ENCODE peak calls at places on chromosomes 13 and 19, in seven cellular contexts. T is IMR-90, E is neuronal stem cell, R is H1, F is mesenchymal stem cell, A is mesendoderm, X is trophoblast cell. J is an unnamed sample.

GRCh38 chr13:100707818-100708740 is 33.5 kb upstream of the TMTC4 start:
- DNase-seq in T (no peak), E (no peak), R (no peak), F (no peak), A (no peak), X (no peak), J (no peak)

GRCh38 chr19:10408511-10409291 is 5.4 kb upstream of the CDC37 start:
- DNase-seq in T (no peak), E (no peak), R (no peak), F (no peak), A (no peak), X (no peak), J (no peak)

GRCh38 chr13:93425411-93425810 is 198.8 kb downstream of the GPC6 start:
- DNase-seq in T (no peak), E (no peak), R (no peak), F (no peak), A (no peak), X (no peak), J (no peak)

GRCh38 chr13:45827318-45827717 is 24.2 kb downstream of the SIAH3 start:
- DNase-seq in T (no peak), E (no peak), R (peak), F (no peak), A (no peak), X (no peak), J (no peak)

GRCh38 chr19:49862411-49863253 is 4.7 kb downstream of the PNKP start:
- DNase-seq in T (no peak), E (no peak), R (peak), F (peak), A (peak), X (no peak), J (peak)

GRCh38 chr19:19488041-19488874 is 27.1 kb downstream of the TSSK6 start:
- DNase-seq in T (no peak), E (no peak), R (no peak), F (no peak), A (peak), X (peak), J (no peak)

GRCh38 chr13:76009491-76009890 is 373.4 kb downstream of the LMO7 start:
- DNase-seq in T (peak), E (no peak), R (no peak), F (peak), A (no peak), X (no peak), J (no peak)

GRCh38 chr13:34678154-34678553 is 263.9 kb upstream of the NBEA start:
- DNase-seq in T (no peak), E (no peak), R (no peak), F (peak), A (no peak), X (peak), J (no peak)

GRCh38 chr13:76856141-76856571 is 30.0 kb downstream of the KCTD12 start:
- DNase-seq in T (peak), E (no peak), R (no peak), F (peak), A (no peak), X (peak), J (no peak)

GRCh38 chr19:13981988-13982501 is 24.1 kb downstream of the RFX1 start:
- DNase-seq in T (no peak), E (no peak), R (no peak), F (no peak), A (no peak), X (peak), J (no peak)

GRCh38 chr13:20492641-20493040 is 33.0 kb downstream of the CRYL1 start:
- DNase-seq in T (peak), E (no peak), R (peak), F (peak), A (peak), X (peak), J (peak)

GRCh38 chr19:48492925-48493717 is 18.5 kb downstream of the LMTK3 start:
- DNase-seq in T (peak), E (peak), R (peak), F (peak), A (peak), X (peak), J (peak)
- H3K9ac ChIP-seq in T (peak), E (peak), R (peak), F (peak), A (peak), X (peak), J (peak)

GRCh38 chr19:1295169-1296012 is 9.7 kb downstream of the EFNA2 start:
- DNase-seq in T (no peak), E (no peak), R (peak), F (peak), A (no peak), X (no peak), J (peak)
- H3K18ac ChIP-seq in T (no peak), E (peak), R (no peak), F (peak), A (no peak), X (no peak), J (no peak)

DNA sequence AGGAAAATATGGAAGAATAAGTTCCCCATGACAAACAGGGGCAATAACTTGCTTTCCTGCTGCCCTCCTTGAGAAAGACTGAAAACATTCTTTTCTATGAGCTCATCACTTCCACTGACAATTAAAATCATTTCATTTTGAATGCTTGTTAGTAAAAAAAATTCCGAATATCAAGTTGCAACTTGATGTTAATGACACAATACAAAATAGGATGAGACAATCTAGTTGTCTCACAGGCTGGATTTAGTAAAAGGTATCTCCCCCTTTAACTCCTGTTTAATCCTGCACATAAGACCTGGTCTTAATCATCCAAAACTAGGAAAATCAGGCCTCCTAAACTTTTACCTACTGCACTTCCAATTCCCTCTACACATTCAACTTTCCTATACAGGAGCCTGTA is 24.7 kb downstream of the IRS2 start:
- DNase-seq in T (no peak), E (no peak), R (no peak), F (no peak), A (no peak), X (no peak), J (no peak)
- H3K9ac ChIP-seq in T (no peak), E (no peak), R (no peak), F (no peak), A (no peak), X (no peak), J (no peak)

GRCh38 chr19:47593860-47594259 is 15.1 kb upstream of the BICRA start:
- DNase-seq in T (no peak), E (no peak), R (no peak), F (no peak), A (no peak), X (no peak), J (no peak)

GRCh38 chr19:47587295-47587694 is 14.3 kb upstream of the ZNF541 start:
- DNase-seq in T (peak), E (no peak), R (no peak), F (no peak), A (peak), X (peak), J (no peak)

DNA sequence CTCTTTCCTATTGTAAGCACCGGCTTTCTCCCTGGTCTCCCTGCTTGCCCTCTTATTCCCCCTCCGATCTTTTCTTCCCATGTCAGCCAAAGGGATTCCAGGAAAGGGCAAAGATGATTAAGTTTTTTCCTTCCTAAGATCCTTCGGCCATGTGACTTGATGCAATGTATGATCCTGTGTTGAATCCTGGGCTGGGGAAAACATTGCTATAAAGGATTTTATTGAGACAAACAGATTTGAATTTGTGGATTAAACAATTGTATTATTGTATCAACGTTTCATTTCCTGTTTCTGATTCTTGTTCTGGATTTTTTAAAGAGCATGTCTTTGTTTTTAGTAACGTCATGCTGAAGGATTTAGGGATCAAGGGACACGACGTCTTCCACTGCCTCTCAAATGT is 16.9 kb upstream of the ZNF541 start:
- DNase-seq in T (no peak), E (no peak), R (no peak), F (no peak), A (no peak), X (no peak), J (no peak)
- H3K18ac ChIP-seq in T (no peak), E (no peak), R (no peak), F (no peak), A (no peak), X (no peak), J (no peak)